ENCODE peak calls at places on chromosomes 7 and 10, in eight cellular contexts. One of them, this sample, is unnamed.
A peak's percentile ranks its signal among the peaks of the same experiment; 100 is the strongest.

GRCh38 chr10:74963549-74963948 is 137.1 kb downstream of the KAT6B start:
- DNase-seq in AG09309: no peak
- DNase-seq in GM13977: peak; percentile 44
- DNase-seq in fibroblast of lung: peak; percentile 12
- DNase-seq in fibroblast of mammary gland: no peak
- DNase-seq in endothelial cell: no peak
- DNase-seq in ovary: no peak
- DNase-seq in AG09319: no peak
- DNase-seq in this sample: no peak

GRCh38 chr10:17265468-17265867 is 37.4 kb downstream of the VIM start:
- DNase-seq in fibroblast of mammary gland: no peak
- DNase-seq in GM13977: no peak
- DNase-seq in AG09309: no peak
- DNase-seq in ovary: no peak
- DNase-seq in AG09319: no peak
- DNase-seq in fibroblast of lung: no peak
- DNase-seq in endothelial cell: no peak
- DNase-seq in this sample: no peak

GRCh38 chr10:11898372-11899066 is 75.4 kb downstream of the PROSER2 start:
- DNase-seq in fibroblast of lung: peak; percentile 36
- DNase-seq in fibroblast of mammary gland: no peak
- DNase-seq in endothelial cell: no peak
- DNase-seq in ovary: no peak
- DNase-seq in AG09319: no peak
- DNase-seq in GM13977: no peak
- DNase-seq in AG09309: no peak
- DNase-seq in this sample: peak; percentile 89

GRCh38 chr10:7551891-7552731 is 114.7 kb downstream of the ITIH5 start:
- DNase-seq in fibroblast of lung: no peak
- DNase-seq in AG09319: no peak
- DNase-seq in AG09309: no peak
- DNase-seq in endothelial cell: no peak
- DNase-seq in GM13977: no peak
- DNase-seq in fibroblast of mammary gland: no peak
- DNase-seq in ovary: no peak
- DNase-seq in this sample: no peak

GRCh38 chr10:71471957-71472365 is 75.2 kb downstream of the CDH23 start:
- DNase-seq in fibroblast of mammary gland: no peak
- DNase-seq in fibroblast of lung: no peak
- DNase-seq in GM13977: no peak
- DNase-seq in AG09309: no peak
- DNase-seq in AG09319: no peak
- DNase-seq in ovary: peak; percentile 58
- DNase-seq in endothelial cell: no peak
- DNase-seq in this sample: no peak

GRCh38 chr10:123808873-123809272 is 82.7 kb downstream of the CPXM2 start:
- DNase-seq in fibroblast of lung: peak; percentile 61
- DNase-seq in ovary: no peak
- DNase-seq in AG09319: peak; percentile 83
- DNase-seq in fibroblast of mammary gland: peak; percentile 90
- DNase-seq in endothelial cell: no peak
- DNase-seq in AG09309: peak; percentile 82
- DNase-seq in GM13977: no peak
- DNase-seq in this sample: peak; percentile 84

GRCh38 chr7:19728731-19729130 is 19.9 kb upstream of the POLR1F start:
- DNase-seq in fibroblast of mammary gland: no peak
- DNase-seq in AG09319: no peak
- DNase-seq in fibroblast of lung: no peak
- DNase-seq in endothelial cell: no peak
- DNase-seq in ovary: no peak
- DNase-seq in AG09309: no peak
- DNase-seq in GM13977: no peak
- DNase-seq in this sample: no peak

GRCh38 chr7:27423290-27423689 is 180.7 kb downstream of the EVX1 start:
- DNase-seq in endothelial cell: no peak
- DNase-seq in GM13977: no peak
- DNase-seq in fibroblast of mammary gland: peak; percentile 73
- DNase-seq in fibroblast of lung: peak; percentile 40
- DNase-seq in ovary: no peak
- DNase-seq in AG09309: no peak
- DNase-seq in AG09319: no peak
- DNase-seq in this sample: peak; percentile 90

GRCh38 chr10:35542303-35542702 is 62.8 kb upstream of the GJD4 start:
- DNase-seq in ovary: no peak
- DNase-seq in endothelial cell: no peak
- DNase-seq in AG09319: no peak
- DNase-seq in GM13977: no peak
- DNase-seq in AG09309: no peak
- DNase-seq in fibroblast of mammary gland: no peak
- DNase-seq in fibroblast of lung: no peak
- DNase-seq in this sample: no peak

GRCh38 chr7:82323806-82324205 is 119.8 kb downstream of the CACNA2D1 start:
- DNase-seq in AG09319: no peak
- DNase-seq in GM13977: no peak
- DNase-seq in AG09309: no peak
- DNase-seq in fibroblast of mammary gland: no peak
- DNase-seq in endothelial cell: no peak
- DNase-seq in fibroblast of lung: peak; percentile 37
- DNase-seq in ovary: no peak
- DNase-seq in this sample: no peak

GRCh38 chr10:14659626-14660196 is 115.0 kb downstream of the FAM107B start:
- DNase-seq in AG09309: no peak
- DNase-seq in fibroblast of lung: no peak
- DNase-seq in endothelial cell: no peak
- DNase-seq in ovary: no peak
- DNase-seq in AG09319: no peak
- DNase-seq in fibroblast of mammary gland: no peak
- DNase-seq in GM13977: peak; percentile 63
- DNase-seq in this sample: no peak

GRCh38 chr7:47648301-47648900 is 66.5 kb upstream of the TNS3 start:
- DNase-seq in ovary: no peak
- DNase-seq in fibroblast of lung: peak; percentile 94
- DNase-seq in GM13977: no peak
- DNase-seq in AG09309: no peak
- DNase-seq in fibroblast of mammary gland: peak; percentile 79
- DNase-seq in endothelial cell: no peak
- DNase-seq in AG09319: peak; percentile 65
- DNase-seq in this sample: peak; percentile 89

GRCh38 chr7:22295402-22296264 is 61.3 kb downstream of the RAPGEF5 start:
- DNase-seq in ovary: no peak
- DNase-seq in fibroblast of mammary gland: peak; percentile 6
- DNase-seq in endothelial cell: no peak
- DNase-seq in AG09319: no peak
- DNase-seq in fibroblast of lung: no peak
- DNase-seq in GM13977: no peak
- DNase-seq in AG09309: no peak
- DNase-seq in this sample: peak; percentile 12

GRCh38 chr10:13775786-13776780 is 189.3 kb downstream of the PRPF18 start:
- DNase-seq in fibroblast of lung: peak; percentile 94
- DNase-seq in ovary: no peak
- DNase-seq in fibroblast of mammary gland: peak; percentile 91
- DNase-seq in endothelial cell: no peak
- DNase-seq in GM13977: no peak
- DNase-seq in AG09319: peak; percentile 36
- DNase-seq in AG09309: peak; percentile 68
- DNase-seq in this sample: peak; percentile 49

GRCh38 chr10:59634102-59634501 is 75.5 kb downstream of the SLC16A9 start:
- DNase-seq in ovary: no peak
- DNase-seq in fibroblast of lung: no peak
- DNase-seq in AG09309: no peak
- DNase-seq in AG09319: no peak
- DNase-seq in GM13977: no peak
- DNase-seq in fibroblast of mammary gland: no peak
- DNase-seq in endothelial cell: no peak
- DNase-seq in this sample: no peak

GRCh38 chr7:71679480-71679879 is 547.5 kb downstream of the GALNT17 start:
- DNase-seq in fibroblast of mammary gland: no peak
- DNase-seq in GM13977: no peak
- DNase-seq in ovary: no peak
- DNase-seq in endothelial cell: no peak
- DNase-seq in fibroblast of lung: no peak
- DNase-seq in AG09309: no peak
- DNase-seq in AG09319: no peak
- DNase-seq in this sample: no peak

GRCh38 chr7:8284606-8285005 is 22.6 kb upstream of the ICA1 start:
- DNase-seq in fibroblast of lung: no peak
- DNase-seq in GM13977: no peak
- DNase-seq in fibroblast of mammary gland: no peak
- DNase-seq in endothelial cell: no peak
- DNase-seq in ovary: no peak
- DNase-seq in AG09319: no peak
- DNase-seq in AG09309: no peak
- DNase-seq in this sample: peak; percentile 41

GRCh38 chr7:108613147-108613948 is 43.7 kb downstream of the DNAJB9 start:
- DNase-seq in fibroblast of lung: peak; percentile 11
- DNase-seq in AG09309: peak; percentile 4
- DNase-seq in AG09319: no peak
- DNase-seq in GM13977: peak; percentile 16
- DNase-seq in fibroblast of mammary gland: peak; percentile 49
- DNase-seq in endothelial cell: no peak
- DNase-seq in ovary: no peak
- DNase-seq in this sample: peak; percentile 56

GRCh38 chr7:129824291-129825004 is 128.3 kb downstream of the UBE2H start:
- DNase-seq in fibroblast of mammary gland: no peak
- DNase-seq in GM13977: no peak
- DNase-seq in endothelial cell: no peak
- DNase-seq in AG09319: no peak
- DNase-seq in fibroblast of lung: no peak
- DNase-seq in AG09309: no peak
- DNase-seq in ovary: no peak
- DNase-seq in this sample: no peak
- TF ChIP-seq CTCF in fibroblast of mammary gland: no peak
- TF ChIP-seq CTCF in GM13977: no peak
- TF ChIP-seq CTCF in endothelial cell: no peak
- TF ChIP-seq CTCF in AG09319: no peak
- TF ChIP-seq CTCF in fibroblast of lung: no peak
- TF ChIP-seq CTCF in AG09309: no peak
- TF ChIP-seq CTCF in ovary: no peak
- TF ChIP-seq CTCF in this sample: no peak

GRCh38 chr10:132360766-132361447 is 28.9 kb downstream of the LRRC27 start:
- DNase-seq in AG09309: no peak
- DNase-seq in AG09319: no peak
- DNase-seq in ovary: peak; percentile 53
- DNase-seq in endothelial cell: peak; percentile 38
- DNase-seq in GM13977: no peak
- DNase-seq in fibroblast of mammary gland: no peak
- DNase-seq in fibroblast of lung: no peak
- DNase-seq in this sample: peak; percentile 33
- TF ChIP-seq CTCF in AG09309: peak; percentile 64
- TF ChIP-seq CTCF in AG09319: peak; percentile 63
- TF ChIP-seq CTCF in ovary: no peak
- TF ChIP-seq CTCF in endothelial cell: peak; percentile 57
- TF ChIP-seq CTCF in GM13977: peak; percentile 47
- TF ChIP-seq CTCF in fibroblast of mammary gland: peak; percentile 49
- TF ChIP-seq CTCF in fibroblast of lung: peak; percentile 19
- TF ChIP-seq CTCF in this sample: peak; percentile 45

DNA sequence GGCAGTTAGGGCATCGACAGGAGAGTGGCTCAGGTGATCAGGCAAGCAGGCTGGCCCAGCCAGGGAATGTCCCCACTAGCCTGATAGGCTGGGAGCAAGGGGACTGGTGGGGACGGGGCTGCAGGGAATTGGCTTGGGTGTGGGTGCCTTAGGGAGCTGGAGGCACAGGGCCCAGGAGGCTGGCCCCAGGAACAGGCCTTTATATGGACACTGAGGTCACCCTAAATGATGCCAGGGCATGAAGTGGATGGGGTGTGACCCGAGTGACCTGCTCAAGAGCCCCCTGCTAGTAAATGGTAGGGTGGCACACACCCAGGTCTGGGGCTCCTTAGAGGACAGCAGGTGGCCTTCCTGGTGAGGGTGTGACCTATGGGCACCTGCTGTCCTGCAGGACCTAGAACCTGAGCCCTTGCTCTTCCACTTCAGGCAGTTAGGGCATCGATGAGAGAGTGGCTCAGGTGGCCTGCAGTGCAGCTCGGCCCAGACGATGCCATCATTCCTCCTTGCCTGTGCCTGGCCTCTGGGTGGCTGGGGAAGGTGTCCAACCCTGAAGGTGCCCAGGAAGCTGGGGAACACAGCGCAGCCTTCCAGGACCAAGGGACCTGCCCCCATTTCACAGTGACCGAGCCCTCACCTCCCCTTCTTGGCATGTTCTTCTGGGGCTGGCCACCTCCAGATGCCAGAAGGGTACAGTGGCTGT is 51.7 kb upstream of the LEP start:
- DNase-seq in endothelial cell: no peak
- DNase-seq in GM13977: no peak
- DNase-seq in AG09309: no peak
- DNase-seq in fibroblast of lung: no peak
- DNase-seq in ovary: no peak
- DNase-seq in fibroblast of mammary gland: no peak
- DNase-seq in AG09319: no peak
- DNase-seq in this sample: no peak
- TF ChIP-seq CTCF in endothelial cell: no peak
- TF ChIP-seq CTCF in GM13977: no peak
- TF ChIP-seq CTCF in AG09309: no peak
- TF ChIP-seq CTCF in fibroblast of lung: no peak
- TF ChIP-seq CTCF in ovary: no peak
- TF ChIP-seq CTCF in fibroblast of mammary gland: no peak
- TF ChIP-seq CTCF in AG09319: no peak
- TF ChIP-seq CTCF in this sample: no peak

GRCh38 chr7:44375236-44375699 is 49.9 kb upstream of the CAMK2B start:
- DNase-seq in AG09319: no peak
- DNase-seq in endothelial cell: peak; percentile 62
- DNase-seq in fibroblast of lung: no peak
- DNase-seq in GM13977: no peak
- DNase-seq in AG09309: no peak
- DNase-seq in ovary: no peak
- DNase-seq in fibroblast of mammary gland: no peak
- DNase-seq in this sample: no peak
- TF ChIP-seq CTCF in AG09319: no peak
- TF ChIP-seq CTCF in endothelial cell: peak; percentile 57
- TF ChIP-seq CTCF in fibroblast of lung: no peak
- TF ChIP-seq CTCF in GM13977: peak; percentile 44
- TF ChIP-seq CTCF in AG09309: peak; percentile 20
- TF ChIP-seq CTCF in ovary: no peak
- TF ChIP-seq CTCF in fibroblast of mammary gland: peak; percentile 4
- TF ChIP-seq CTCF in this sample: no peak

DNA sequence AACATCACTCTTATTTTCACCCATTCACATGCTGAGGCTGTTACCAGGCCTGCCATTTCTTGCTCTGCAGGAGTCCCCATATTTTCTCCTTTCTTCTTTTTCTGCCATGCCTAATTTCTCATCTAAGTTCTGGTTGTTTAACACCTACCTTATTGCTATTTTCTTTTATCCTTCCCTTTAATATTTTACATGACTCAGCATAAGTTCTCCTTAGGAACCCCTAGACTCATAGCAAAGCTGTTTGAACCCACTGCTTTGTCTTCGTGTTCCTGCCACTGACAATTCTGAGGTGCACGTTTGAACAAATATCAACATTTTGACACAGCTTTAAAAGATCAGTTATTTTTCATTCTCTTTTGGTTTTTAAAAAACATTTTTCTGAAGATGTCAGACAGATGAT is 98.2 kb downstream of the KIF20B start:
- DNase-seq in ovary: no peak
- DNase-seq in fibroblast of mammary gland: no peak
- DNase-seq in endothelial cell: no peak
- DNase-seq in AG09309: no peak
- DNase-seq in AG09319: no peak
- DNase-seq in fibroblast of lung: no peak
- DNase-seq in GM13977: no peak
- DNase-seq in this sample: no peak
- TF ChIP-seq CTCF in ovary: no peak
- TF ChIP-seq CTCF in fibroblast of mammary gland: no peak
- TF ChIP-seq CTCF in endothelial cell: no peak
- TF ChIP-seq CTCF in AG09309: no peak
- TF ChIP-seq CTCF in AG09319: no peak
- TF ChIP-seq CTCF in fibroblast of lung: no peak
- TF ChIP-seq CTCF in GM13977: no peak
- TF ChIP-seq CTCF in this sample: no peak